ENCODE peak calls at places on chromosomes 2 and 18, in six cellular contexts. K is upper lobe of right lung, X is IMR-90, I is AG09309, S is BJ, A is astrocyte. D is an unnamed sample.

GRCh38 chr2:109521751-109522374 is 91.9 kb downstream of the SEPTIN10 start:
- DNase-seq in I (no peak), A (no peak), K (no peak), S (no peak), X (no peak), D (no peak)

GRCh38 chr18:62091487-62092120 is 95.3 kb downstream of the PIGN start:
- DNase-seq in K (no peak), A (no peak), X (no peak), I (no peak), S (no peak), D (no peak)

GRCh38 chr2:239343946-239344856 is 56.6 kb downstream of the HDAC4 start:
- DNase-seq in I (no peak), K (no peak), S (no peak), X (no peak), A (peak; percentile 14), D (peak; percentile 55)

GRCh38 chr2:186771395-186771794 is 77.5 kb downstream of the FAM171B start:
- DNase-seq in A (peak; percentile 25), I (no peak), K (no peak), S (no peak), X (peak; percentile 4), D (no peak)

GRCh38 chr18:76414936-76415621 is 80.0 kb downstream of the ZNF516 start:
- DNase-seq in I (no peak), K (no peak), S (no peak), X (no peak), A (no peak), D (no peak)

GRCh38 chr2:189018636-189019035 is 44.5 kb downstream of the COL3A1 start:
- DNase-seq in A (no peak), K (no peak), S (no peak), X (peak; percentile 60), I (no peak), D (no peak)

GRCh38 chr2:175955168-175955567 is 46.9 kb downstream of the LNPK start:
- DNase-seq in S (no peak), K (no peak), I (no peak), A (no peak), X (no peak), D (no peak)

GRCh38 chr2:223414646-223415045 is 187.5 kb downstream of the SCG2 start:
- DNase-seq in A (peak; percentile 94), X (peak; percentile 12), S (peak; percentile 21), I (peak; percentile 43), K (no peak), D (no peak)

GRCh38 chr2:17083902-17084301 is 418.3 kb upstream of the CYRIA start:
- DNase-seq in A (peak; percentile 84), K (no peak), I (peak; percentile 69), S (no peak), X (no peak), D (no peak)

GRCh38 chr2:73359915-73360697 is 25.5 kb upstream of the ALMS1 start:
- DNase-seq in A (no peak), I (no peak), K (no peak), S (no peak), X (no peak), D (no peak)

GRCh38 chr2:127698553-127699355 is 2.5 kb upstream of the SFT2D3 start:
- DNase-seq in I (no peak), A (no peak), S (no peak), K (no peak), X (no peak), D (no peak)

GRCh38 chr2:127697482-127698180 is 3.7 kb upstream of the SFT2D3 start:
- DNase-seq in A (no peak), I (no peak), X (no peak), K (no peak), S (no peak), D (no peak)

GRCh38 chr2:127700527-127701192 is 637 bp upstream of the SFT2D3 start:
- DNase-seq in X (no peak), A (no peak), S (no peak), K (peak; percentile 92), I (no peak), D (no peak)

GRCh38 chr2:127694986-127695385 is 6.3 kb upstream of the SFT2D3 start:
- DNase-seq in I (no peak), A (no peak), K (no peak), X (peak; percentile 17), S (no peak), D (no peak)

GRCh38 chr2:127695491-127696472 is 5.5 kb upstream of the SFT2D3 start:
- DNase-seq in K (no peak), X (peak; percentile 40), I (no peak), S (no peak), A (peak; percentile 39), D (peak; percentile 66)
- TF ChIP-seq CTCF in K (peak; percentile 50), X (peak; percentile 50), I (peak; percentile 55), S (peak; percentile 65), A (no peak), D (peak; percentile 53)

GRCh38 chr2:182422864-182423263 is 4.0 kb downstream of the PDE1A start:
- DNase-seq in K (no peak), I (no peak), A (no peak), S (no peak), X (no peak), D (no peak)
- H3K4me3 ChIP-seq in K (no peak overlapping the region), I (no peak overlapping the region), A (no peak overlapping the region), S (no peak overlapping the region), X (no peak overlapping the region), D (no peak overlapping the region)

GRCh38 chr2:200578778-200579177 is 7.0 kb upstream of the AOX1 start:
- DNase-seq in K (no peak), S (no peak), A (no peak), X (peak; percentile 35), I (no peak), D (no peak)

GRCh38 chr2:200577000-200577399 is 8.8 kb upstream of the AOX1 start:
- DNase-seq in X (no peak), I (no peak), A (no peak), K (no peak), S (no peak), D (no peak)

DNA sequence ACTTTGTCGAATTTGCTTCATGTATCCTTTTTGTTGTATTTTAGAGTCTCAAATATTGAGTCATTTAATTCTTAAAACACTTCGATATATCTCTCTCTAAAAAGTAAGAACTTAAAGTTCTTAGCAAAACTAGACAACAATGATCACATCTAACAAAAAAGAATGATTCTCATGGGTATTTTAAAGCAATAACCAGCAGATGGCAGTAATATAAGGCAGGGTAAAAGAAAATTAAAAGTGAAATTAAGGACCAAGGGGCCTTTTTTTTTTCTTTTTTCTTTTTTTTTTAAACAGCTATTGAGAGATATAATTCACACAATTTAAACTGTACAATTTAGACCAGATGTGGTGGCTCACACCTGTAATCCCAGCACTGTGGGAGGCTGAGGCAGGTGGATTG is 9.9 kb upstream of the AOX1 start:
- DNase-seq in S (no peak), X (peak; percentile 30), K (no peak), A (no peak), I (no peak), D (no peak)
- TF ChIP-seq CTCF in S (peak; percentile 47), X (peak; percentile 59), K (peak; percentile 45), A (peak; percentile 34), I (peak; percentile 23), D (no peak)

GRCh38 chr2:172090947-172091625 is 5.8 kb downstream of the DLX1 start:
- DNase-seq in K (no peak), S (no peak), X (no peak), A (no peak), I (no peak), D (no peak)
- H3K4me3 ChIP-seq in K (no peak overlapping the region), S (no peak overlapping the region), X (no peak overlapping the region), A (no peak overlapping the region), I (no peak overlapping the region), D (no peak overlapping the region)

GRCh38 chr2:11699686-11700670 is 30.0 kb upstream of the NTSR2 start:
- DNase-seq in I (no peak), S (no peak), K (no peak), A (no peak), X (no peak), D (no peak)

GRCh38 chr2:11697103-11697871 is 27.3 kb upstream of the NTSR2 start:
- DNase-seq in I (no peak), K (peak; percentile 75), X (peak; percentile 71), A (peak; percentile 73), S (peak; percentile 34), D (no peak)

GRCh38 chr2:11695576-11695975 is 25.6 kb upstream of the NTSR2 start:
- DNase-seq in I (no peak), X (no peak), A (no peak), K (no peak), S (no peak), D (no peak)

GRCh38 chr2:11696736-11697102 is 26.7 kb upstream of the NTSR2 start:
- DNase-seq in A (no peak), X (no peak), K (no peak), I (no peak), S (no peak), D (no peak)

DNA sequence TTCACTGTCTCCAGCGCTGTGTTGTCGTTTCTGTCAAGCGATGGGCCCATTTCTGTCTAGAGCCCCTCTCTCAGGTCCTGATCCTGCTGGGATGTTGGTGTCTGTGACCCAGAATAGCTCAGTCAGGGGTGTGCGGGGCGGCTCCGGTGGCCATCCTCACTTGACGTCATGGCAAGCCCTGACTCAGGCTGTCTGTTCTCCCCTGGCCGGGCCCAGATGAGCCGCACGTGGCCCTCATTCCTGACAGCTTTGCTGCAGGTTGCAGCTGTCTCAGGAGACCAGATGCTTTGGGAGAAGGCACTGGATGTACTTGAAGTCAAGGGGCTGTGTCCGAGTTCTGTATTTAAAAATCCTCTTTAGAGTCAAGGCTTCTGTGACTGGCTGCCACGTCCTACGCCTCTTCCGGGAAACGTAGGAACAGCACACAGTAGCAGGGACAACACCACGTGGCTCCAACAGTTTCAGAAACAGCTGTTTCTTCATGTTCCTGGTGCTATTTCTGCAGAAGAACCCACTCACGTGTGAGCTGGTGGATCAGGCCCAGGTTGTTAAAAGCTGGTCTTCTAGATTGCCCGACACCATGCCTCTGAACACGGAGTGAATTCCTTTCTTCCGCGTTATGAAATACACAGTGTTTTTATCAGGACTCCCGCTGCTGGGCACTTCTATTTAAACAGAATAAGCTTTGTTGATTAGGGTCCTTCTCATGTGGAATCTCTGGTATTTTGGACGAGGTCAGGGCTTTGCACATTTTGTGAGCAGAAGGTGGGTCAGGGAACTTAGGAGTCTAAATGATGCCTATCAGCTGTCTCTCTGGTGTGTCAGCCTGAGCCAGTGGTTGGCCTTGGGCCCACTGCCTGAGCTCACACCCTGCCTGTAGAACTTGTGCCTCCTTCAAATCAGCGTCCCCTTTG is 28.3 kb upstream of the NTSR2 start:
- DNase-seq in A (peak; percentile 68), I (no peak), S (no peak), X (peak; percentile 81), K (peak; percentile 70), D (peak; percentile 65)
- TF ChIP-seq CTCF in A (no peak), I (no peak), S (peak; percentile 27), X (no peak), K (peak; percentile 8), D (no peak)

GRCh38 chr2:36358317-36358659 is 2.7 kb downstream of the CRIM1 start:
- DNase-seq in A (peak; percentile 80), X (peak; percentile 55), S (no peak), K (no peak), I (no peak), D (no peak)
- H3K4me3 ChIP-seq in A (peak overlapping the region; percentile 98), X (peak overlapping the region; percentile 70), S (peak overlapping the region; percentile 97), K (peak overlapping the region; percentile 87), I (peak overlapping the region; percentile 96), D (peak overlapping the region; percentile 83)